ENCODE peak calls at places on chromosome X, in seven cellular contexts. R is fibroblast of mammary gland; K is HS-5; C is CD4-positive, alpha-beta T cell; B is stimulated activated CD8-positive, alpha-beta memory T cell treated with anti-CD3 and anti-CD28 coated beads, Interleukin-4, amount 100 ng/mL, for 24 hours; N is GM13976; T is NCI-H510A. V is an unnamed sample.

GRCh38 chrX:114210879-114211278 is 373.0 kb upstream of the HTR2C start:
- DNase-seq in T (no peak), C (no peak), B (no peak), N (no peak), R (no peak), K (no peak), V (no peak)

GRCh38 chrX:24647257-24648058 is at the start of gene PCYT1B:
- DNase-seq in T (peak), R (peak), N (no peak), C (peak), K (no peak), B (peak), V (peak)

GRCh38 chrX:42732506-42732905 is 45.5 kb downstream of the PPP1R2C start:
- DNase-seq in B (no peak), R (peak), C (no peak), K (no peak), N (no peak), T (no peak), V (no peak)

GRCh38 chrX:154478728-154479622 is at the start of gene LAGE3:
- DNase-seq in C (peak), T (peak), B (peak), K (peak), R (peak), N (peak), V (peak)

GRCh38 chrX:9151772-9152307 is 117.9 kb upstream of the FAM9B start:
- DNase-seq in C (no peak), B (no peak), K (no peak), T (no peak), N (no peak), R (no peak), V (no peak)

GRCh38 chrX:47230136-47230868 is 2.5 kb upstream of the USP11 start:
- DNase-seq in N (no peak), R (no peak), K (no peak), T (no peak), C (no peak), B (no peak), V (no peak)

GRCh38 chrX:153931151-153931550 is 3.7 kb downstream of the NAA10 start:
- DNase-seq in C (no peak), N (no peak), B (no peak), R (no peak), K (no peak), T (no peak), V (no peak)

GRCh38 chrX:134010690-134011089 is 25.3 kb upstream of the GPC3 start:
- DNase-seq in N (no peak), T (no peak), C (no peak), B (no peak), R (no peak), K (no peak), V (no peak)

GRCh38 chrX:112259375-112259774 is 176.8 kb upstream of the TRPC5 start:
- DNase-seq in N (no peak), C (no peak), B (no peak), T (no peak), K (no peak), R (no peak), V (no peak)

GRCh38 chrX:110706446-110706845 is 89.2 kb downstream of the CHRDL1 start:
- DNase-seq in B (no peak), C (no peak), R (no peak), K (no peak), T (no peak), N (no peak), V (no peak)

GRCh38 chrX:112746812-112747630 is 67.3 kb upstream of the LHFPL1 start:
- DNase-seq in T (no peak), K (no peak), C (no peak), B (no peak), R (no peak), N (no peak), V (no peak)

GRCh38 chrX:24619647-24620046 is 27.5 kb downstream of the PCYT1B start:
- DNase-seq in B (no peak), R (peak), N (no peak), K (peak), C (no peak), T (no peak), V (peak)

GRCh38 chrX:110847334-110847733 is 51.7 kb upstream of the CHRDL1 start:
- DNase-seq in C (no peak), R (peak), T (no peak), K (peak), B (no peak), N (peak), V (peak)

GRCh38 chrX:57286507-57287251 is at the start of gene FAAH2:
- DNase-seq in C (peak), K (no peak), B (peak), N (peak), T (peak), R (no peak), V (peak)

GRCh38 chrX:68941385-68941952 is 112.6 kb downstream of the EFNB1 start:
- DNase-seq in N (peak), K (no peak), T (no peak), R (peak), C (no peak), B (no peak), V (no peak)

GRCh38 chrX:150036181-150036580 is 97.9 kb upstream of the EOLA2 start:
- DNase-seq in C (no peak), B (no peak), N (no peak), R (peak), T (no peak), K (peak), V (no peak)

GRCh38 chrX:114798902-114799301 is 215.0 kb downstream of the HTR2C start:
- DNase-seq in C (no peak), T (no peak), B (no peak), R (peak), N (no peak), K (peak), V (no peak)

GRCh38 chrX:140756948-140757347 is 47.4 kb downstream of the LINC00632 start:
- DNase-seq in T (no peak), N (no peak), C (no peak), R (no peak), B (no peak), K (no peak), V (no peak)

GRCh38 chrX:72245461-72246089 is 6.7 kb upstream of the ERCC6L start:
- DNase-seq in B (peak), C (peak), R (peak), T (peak), N (peak), K (no peak), V (peak)

GRCh38 chrX:68829594-68830485 is 1.0 kb downstream of the EFNB1 start:
- DNase-seq in N (no peak), K (no peak), C (no peak), R (peak), T (peak), B (no peak), V (no peak)

GRCh38 chrX:2848806-2849420 is 20.2 kb downstream of the GYG2 start:
- DNase-seq in T (no peak), R (peak), N (no peak), B (no peak), K (peak), C (no peak), V (no peak)

GRCh38 chrX:13876652-13877051 is 59.8 kb upstream of the GPM6B start:
- DNase-seq in K (peak), C (no peak), B (no peak), T (no peak), R (peak), N (no peak), V (no peak)

GRCh38 chrX:139738581-139738980 is 30.6 kb upstream of the MCF2 start:
- DNase-seq in B (no peak), K (no peak), N (no peak), R (peak), C (no peak), T (peak), V (peak)

GRCh38 chrX:144768540-144768939 is 478.8 kb upstream of the SPANXN1 start:
- DNase-seq in N (no peak), C (no peak), R (no peak), K (no peak), T (no peak), B (no peak), V (no peak)

GRCh38 chrX:72392042-72392441 is 86.3 kb upstream of the CITED1 start:
- DNase-seq in T (no peak), K (no peak), B (no peak), C (no peak), R (no peak), N (no peak), V (no peak)

GRCh38 chrX:31265383-31265782 is 193.5 kb upstream of the FTHL17 start:
- DNase-seq in K (no peak), B (no peak), T (no peak), C (no peak), R (no peak), N (no peak), V (no peak)

GRCh38 chrX:25536307-25536970 is 520.7 kb upstream of the ARX start:
- DNase-seq in C (no peak), K (no peak), B (no peak), N (no peak), T (peak), R (no peak), V (no peak)

GRCh38 chrX:17374619-17375360 is at the start of gene NHS:
- DNase-seq in B (no peak), T (peak), N (no peak), K (no peak), R (peak), C (no peak), V (peak)

GRCh38 chrX:6228720-6229119 is at the start of gene NLGN4X:
- DNase-seq in K (no peak), B (no peak), C (no peak), N (no peak), T (no peak), R (no peak), V (no peak)

GRCh38 chrX:35617836-35618235 is 180.3 kb upstream of the MAGEB16 start:
- DNase-seq in R (peak), T (no peak), N (no peak), B (no peak), C (no peak), K (no peak), V (no peak)